ENCODE peak calls at places on chromosomes 7 and 10, in four cellular contexts. K, F, X and G are unnamed samples.

GRCh38 chr10:46227571-46228075 is 59.2 kb upstream of the ANTXRL start:
- DNase-seq in K (no peak), X (no peak), F (no peak), G (no peak)

GRCh38 chr10:14953452-14954000 is 370 bp downstream of the DCLRE1C start:
- DNase-seq in F (peak; percentile 61), X (peak; percentile 67), K (peak; percentile 75), G (peak; percentile 60)

GRCh38 chr10:4234661-4235060 is 449.7 kb upstream of the KLF6 start:
- DNase-seq in F (no peak), K (no peak), X (peak; percentile 21), G (no peak)

GRCh38 chr7:27154901-27155815 is 1.3 kb downstream of the HOXA7 start:
- DNase-seq in F (no peak), K (no peak), X (no peak), G (peak; percentile 84)

GRCh38 chr10:108439397-108439796 is 1274.9 kb upstream of the SORCS1 start:
- DNase-seq in K (no peak), F (no peak), X (no peak), G (no peak)

GRCh38 chr10:124007102-124007772 is 86.2 kb downstream of the CHST15 start:
- DNase-seq in X (no peak), F (no peak), K (no peak), G (no peak)

GRCh38 chr7:151829707-151830106 is 47.2 kb downstream of the PRKAG2 start:
- DNase-seq in X (no peak), K (no peak), F (no peak), G (no peak)

GRCh38 chr10:69446650-69447151 is 4.6 kb upstream of the TSPAN15 start:
- DNase-seq in X (peak; percentile 74), K (no peak), F (no peak), G (peak; percentile 80)

GRCh38 chr7:73980206-73980605 is 47.8 kb upstream of the ELN start:
- DNase-seq in F (no peak), X (no peak), K (no peak), G (no peak)
- H3K4me2 ChIP-seq in F (no peak overlapping the region), X (no peak overlapping the region), K (no peak overlapping the region), G (no peak overlapping the region)

GRCh38 chr10:61159253-61159652 is 215.3 kb upstream of the RHOBTB1 start:
- DNase-seq in F (no peak), X (peak; percentile 43), K (no peak), G (peak; percentile 5)
- H3K4me1 ChIP-seq in F (no peaks in the 10 kb centered on the region), X (peaks cover 6% of the 10 kb centered on the region), K (no peaks in the 10 kb centered on the region), G (no peaks in the 10 kb centered on the region)

GRCh38 chr7:84200859-84201258 is 6.3 kb upstream of the SEMA3A start:
- DNase-seq in X (peak; percentile 80), F (peak; percentile 81), K (no peak), G (peak; percentile 65)
- H3K9ac ChIP-seq in X (no peak overlapping the region), F (no peak overlapping the region), K (no peak overlapping the region), G (no peak overlapping the region)

GRCh38 chr10:106498675-106499074 is 665.8 kb downstream of the SORCS1 start:
- DNase-seq in X (no peak), F (no peak), K (no peak), G (no peak)
- H3K4me2 ChIP-seq in X (no peak overlapping the region), F (no peak overlapping the region), K (no peak overlapping the region), G (no peak overlapping the region)

DNA sequence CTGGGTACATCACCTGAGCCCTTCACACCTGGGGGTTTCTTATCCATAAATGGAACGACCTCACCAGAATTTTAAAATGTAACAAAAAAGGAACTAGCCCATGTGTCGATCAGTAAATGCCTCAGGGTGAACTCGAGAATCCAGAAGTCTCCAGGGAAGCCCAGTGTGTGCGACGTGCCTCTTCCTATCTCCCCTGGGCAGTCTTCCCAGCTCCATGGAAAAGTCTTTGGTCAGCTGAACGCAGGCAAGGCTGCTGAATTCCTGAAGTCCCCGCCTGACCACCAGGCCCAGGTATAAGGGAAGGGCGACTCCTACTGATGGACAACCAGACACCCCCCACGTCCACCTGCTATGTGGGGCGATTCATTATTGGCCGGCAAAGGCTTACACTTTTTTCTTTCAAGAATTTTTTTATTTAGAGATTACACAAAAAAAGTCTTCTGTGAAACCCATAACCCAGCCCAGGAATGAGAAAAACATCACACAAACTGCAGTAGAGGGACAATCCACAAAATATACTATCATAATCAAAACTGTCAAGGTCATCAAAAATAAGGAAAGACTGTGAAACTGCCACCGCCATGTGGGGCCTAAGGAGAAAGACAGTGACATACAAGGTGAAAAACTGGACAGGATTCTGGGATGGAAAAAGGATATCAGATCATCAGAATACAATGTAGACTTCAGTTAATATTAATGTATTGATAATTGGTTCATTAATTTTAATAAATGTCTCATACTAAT is 93.5 kb downstream of the CTBP2 start:
- DNase-seq in K (no peak), F (no peak), X (no peak), G (no peak)
- H3K4me1 ChIP-seq in K (peaks cover 11% of the 10 kb centered on the region), F (peaks cover 4% of the 10 kb centered on the region), X (peaks cover 12% of the 10 kb centered on the region), G (peaks cover 44% of the 10 kb centered on the region)